ENCODE peak calls at places on chromosomes 7 and 10, in five cellular contexts. One of them, this sample, is unnamed.

GRCh38 chr7:119935418-119936025 is 337.5 kb upstream of the KCND2 start:
- DNase-seq in HepG2: peak
- DNase-seq in K562: no peak
- DNase-seq in GM12878: no peak
- DNase-seq in H1: no peak
- DNase-seq in this sample: no peak

GRCh38 chr7:76356823-76357222 is 2.0 kb downstream of the YWHAG start:
- DNase-seq in K562: no peak
- DNase-seq in H1: no peak
- DNase-seq in HepG2: no peak
- DNase-seq in GM12878: no peak
- DNase-seq in this sample: no peak

GRCh38 chr10:30704016-30704600 is 74.6 kb upstream of the LYZL2 start:
- DNase-seq in HepG2: no peak
- DNase-seq in H1: no peak
- DNase-seq in GM12878: no peak
- DNase-seq in K562: no peak
- DNase-seq in this sample: no peak

GRCh38 chr7:39754326-39755120 is 131.2 kb downstream of the RALA start:
- DNase-seq in HepG2: no peak
- DNase-seq in GM12878: no peak
- DNase-seq in H1: no peak
- DNase-seq in K562: no peak
- DNase-seq in this sample: peak

GRCh38 chr7:132548489-132549078 is 27.7 kb downstream of the PLXNA4 start:
- DNase-seq in H1: no peak
- DNase-seq in GM12878: no peak
- DNase-seq in K562: no peak
- DNase-seq in HepG2: no peak
- DNase-seq in this sample: no peak

GRCh38 chr10:72075184-72076115 is 12.9 kb downstream of the SPOCK2 start:
- DNase-seq in HepG2: no peak
- DNase-seq in GM12878: no peak
- DNase-seq in K562: no peak
- DNase-seq in H1: no peak
- DNase-seq in this sample: no peak

GRCh38 chr10:91104185-91105041 is 116.0 kb upstream of the PCGF5 start:
- DNase-seq in GM12878: no peak
- DNase-seq in K562: peak
- DNase-seq in H1: no peak
- DNase-seq in HepG2: no peak
- DNase-seq in this sample: no peak

GRCh38 chr7:22082886-22083710 is 137.4 kb upstream of the CDCA7L start:
- DNase-seq in GM12878: peak
- DNase-seq in HepG2: peak
- DNase-seq in H1: peak
- DNase-seq in K562: peak
- DNase-seq in this sample: peak

GRCh38 chr10:51233337-51234100 is 159.2 kb downstream of the PRKG1 start:
- DNase-seq in K562: no peak
- DNase-seq in H1: no peak
- DNase-seq in GM12878: no peak
- DNase-seq in HepG2: no peak
- DNase-seq in this sample: no peak

GRCh38 chr10:18164771-18165361 is 24.6 kb downstream of the CACNB2 start:
- DNase-seq in GM12878: no peak
- DNase-seq in H1: no peak
- DNase-seq in K562: no peak
- DNase-seq in HepG2: no peak
- DNase-seq in this sample: no peak

GRCh38 chr7:90816511-90817142 is 220.5 kb downstream of the CDK14 start:
- DNase-seq in K562: no peak
- DNase-seq in GM12878: peak
- DNase-seq in H1: no peak
- DNase-seq in HepG2: peak
- DNase-seq in this sample: no peak

GRCh38 chr7:39407139-39407538 is 159.1 kb upstream of the YAE1 start:
- DNase-seq in GM12878: no peak
- DNase-seq in K562: no peak
- DNase-seq in HepG2: no peak
- DNase-seq in H1: no peak
- DNase-seq in this sample: no peak

GRCh38 chr7:93902777-93903423 is 3.5 kb upstream of the GNGT1 start:
- DNase-seq in HepG2: peak
- DNase-seq in K562: peak
- DNase-seq in H1: no peak
- DNase-seq in GM12878: no peak
- DNase-seq in this sample: no peak

GRCh38 chr10:28179490-28180099 is 123.3 kb downstream of the MPP7 start:
- DNase-seq in HepG2: peak
- DNase-seq in K562: peak
- DNase-seq in H1: no peak
- DNase-seq in GM12878: no peak
- DNase-seq in this sample: no peak

GRCh38 chr7:136931169-136931867 is 62.9 kb downstream of the CHRM2 start:
- DNase-seq in GM12878: no peak
- DNase-seq in K562: no peak
- DNase-seq in HepG2: no peak
- DNase-seq in H1: no peak
- DNase-seq in this sample: no peak

GRCh38 chr7:130009848-130010688 is 41.1 kb downstream of the ZC3HC1 start:
- DNase-seq in H1: no peak
- DNase-seq in HepG2: peak
- DNase-seq in GM12878: peak
- DNase-seq in K562: peak
- DNase-seq in this sample: no peak

GRCh38 chr7:142263598-142264380 is 5.9 kb upstream of the PRSS58 start:
- DNase-seq in HepG2: no peak
- DNase-seq in H1: no peak
- DNase-seq in GM12878: no peak
- DNase-seq in K562: no peak
- DNase-seq in this sample: no peak

GRCh38 chr7:1544896-1545416 is 11.0 kb downstream of the TMEM184A start:
- DNase-seq in H1: no peak
- DNase-seq in GM12878: no peak
- DNase-seq in K562: no peak
- DNase-seq in HepG2: no peak
- DNase-seq in this sample: no peak

GRCh38 chr10:17784701-17785100 is 24.4 kb upstream of the MRC1 start:
- DNase-seq in H1: no peak
- DNase-seq in GM12878: no peak
- DNase-seq in HepG2: no peak
- DNase-seq in K562: no peak
- DNase-seq in this sample: no peak

GRCh38 chr10:101617102-101617823 is 29.1 kb downstream of the DPCD start:
- DNase-seq in H1: no peak
- DNase-seq in GM12878: peak
- DNase-seq in K562: peak
- DNase-seq in HepG2: no peak
- DNase-seq in this sample: no peak

GRCh38 chr7:68336534-68336933 is 1261.7 kb upstream of the AUTS2 start:
- DNase-seq in GM12878: no peak
- DNase-seq in HepG2: no peak
- DNase-seq in H1: no peak
- DNase-seq in K562: no peak
- DNase-seq in this sample: no peak

GRCh38 chr10:64091889-64092288 is 570.7 kb downstream of the REEP3 start:
- DNase-seq in HepG2: peak
- DNase-seq in H1: no peak
- DNase-seq in GM12878: no peak
- DNase-seq in K562: no peak
- DNase-seq in this sample: peak

GRCh38 chr7:92461027-92462003 is 14.0 kb downstream of the GATAD1 start:
- DNase-seq in HepG2: peak
- DNase-seq in K562: peak
- DNase-seq in GM12878: no peak
- DNase-seq in H1: no peak
- DNase-seq in this sample: peak

GRCh38 chr10:70903262-70903921 is 15.0 kb upstream of the PCBD1 start:
- DNase-seq in K562: peak
- DNase-seq in HepG2: peak
- DNase-seq in GM12878: no peak
- DNase-seq in H1: no peak
- DNase-seq in this sample: peak

GRCh38 chr10:31075434-31075833 is 43.8 kb upstream of the ZNF438 start:
- DNase-seq in HepG2: no peak
- DNase-seq in GM12878: no peak
- DNase-seq in H1: no peak
- DNase-seq in K562: no peak
- DNase-seq in this sample: no peak

GRCh38 chr7:142689439-142690168 is 59.7 kb upstream of the PRSS1 start:
- DNase-seq in HepG2: no peak
- DNase-seq in H1: no peak
- DNase-seq in GM12878: no peak
- DNase-seq in K562: no peak
- DNase-seq in this sample: no peak

GRCh38 chr7:103113164-103113563 is 35.7 kb downstream of the NAPEPLD start:
- DNase-seq in HepG2: no peak
- DNase-seq in H1: peak
- DNase-seq in GM12878: no peak
- DNase-seq in K562: no peak
- DNase-seq in this sample: no peak

GRCh38 chr10:3067045-3067858 is at the start of gene PFKP:
- DNase-seq in HepG2: no peak
- DNase-seq in GM12878: no peak
- DNase-seq in H1: no peak
- DNase-seq in K562: peak
- DNase-seq in this sample: peak
- TF ChIP-seq MAX in HepG2: no peak
- TF ChIP-seq MAX in GM12878: no peak
- TF ChIP-seq MAX in H1: no peak
- TF ChIP-seq MAX in K562: no peak
- TF ChIP-seq MAX in this sample: no peak

GRCh38 chr10:5268234-5268633 is 71.6 kb downstream of the AKR1C4 start:
- DNase-seq in K562: no peak
- DNase-seq in GM12878: no peak
- DNase-seq in HepG2: no peak
- DNase-seq in H1: no peak
- DNase-seq in this sample: no peak

GRCh38 chr10:5268743-5269142 is 72.1 kb downstream of the AKR1C4 start:
- DNase-seq in K562: no peak
- DNase-seq in GM12878: no peak
- DNase-seq in HepG2: no peak
- DNase-seq in H1: no peak
- DNase-seq in this sample: no peak

GRCh38 chr10:5271526-5271925 is 74.9 kb downstream of the AKR1C4 start:
- DNase-seq in GM12878: no peak
- DNase-seq in H1: no peak
- DNase-seq in HepG2: no peak
- DNase-seq in K562: no peak
- DNase-seq in this sample: no peak

GRCh38 chr10:5265139-5265538 is 68.5 kb downstream of the AKR1C4 start:
- DNase-seq in K562: no peak
- DNase-seq in HepG2: no peak
- DNase-seq in H1: no peak
- DNase-seq in GM12878: no peak
- DNase-seq in this sample: no peak

GRCh38 chr10:5266804-5267203 is 70.2 kb downstream of the AKR1C4 start:
- DNase-seq in HepG2: no peak
- DNase-seq in K562: no peak
- DNase-seq in GM12878: no peak
- DNase-seq in H1: no peak
- DNase-seq in this sample: no peak
- TF ChIP-seq CREB1 in HepG2: no peak
- TF ChIP-seq CREB1 in K562: no peak
- TF ChIP-seq CREB1 in GM12878: no peak
- TF ChIP-seq CREB1 in H1: no peak
- TF ChIP-seq CREB1 in this sample: no peak

GRCh38 chr10:61774031-61774430 is 111.3 kb downstream of the CABCOCO1 start:
- DNase-seq in H1: no peak
- DNase-seq in K562: no peak
- DNase-seq in HepG2: no peak
- DNase-seq in GM12878: no peak
- DNase-seq in this sample: no peak

GRCh38 chr10:61776615-61777266 is 114.0 kb downstream of the CABCOCO1 start:
- DNase-seq in GM12878: no peak
- DNase-seq in HepG2: no peak
- DNase-seq in H1: no peak
- DNase-seq in K562: no peak
- DNase-seq in this sample: no peak

GRCh38 chr10:61779276-61779675 is 116.5 kb downstream of the CABCOCO1 start:
- DNase-seq in GM12878: no peak
- DNase-seq in HepG2: no peak
- DNase-seq in K562: no peak
- DNase-seq in H1: no peak
- DNase-seq in this sample: no peak

GRCh38 chr10:61778137-61778536 is 115.4 kb downstream of the CABCOCO1 start:
- DNase-seq in GM12878: no peak
- DNase-seq in K562: no peak
- DNase-seq in H1: no peak
- DNase-seq in HepG2: no peak
- DNase-seq in this sample: no peak

GRCh38 chr10:61775111-61775510 is 112.4 kb downstream of the CABCOCO1 start:
- DNase-seq in HepG2: no peak
- DNase-seq in GM12878: no peak
- DNase-seq in H1: no peak
- DNase-seq in K562: no peak
- DNase-seq in this sample: no peak
- TF ChIP-seq MAX in HepG2: no peak
- TF ChIP-seq MAX in GM12878: no peak
- TF ChIP-seq MAX in H1: no peak
- TF ChIP-seq MAX in K562: no peak
- TF ChIP-seq MAX in this sample: no peak

GRCh38 chr10:74924251-74924954 is 98.0 kb downstream of the KAT6B start:
- DNase-seq in H1: no peak
- DNase-seq in K562: no peak
- DNase-seq in HepG2: no peak
- DNase-seq in GM12878: no peak
- DNase-seq in this sample: no peak

GRCh38 chr10:74921744-74922143 is 95.3 kb downstream of the KAT6B start:
- DNase-seq in H1: no peak
- DNase-seq in K562: peak
- DNase-seq in HepG2: no peak
- DNase-seq in GM12878: no peak
- DNase-seq in this sample: no peak

GRCh38 chr10:74922921-74923320 is 96.5 kb downstream of the KAT6B start:
- DNase-seq in K562: no peak
- DNase-seq in H1: no peak
- DNase-seq in HepG2: no peak
- DNase-seq in GM12878: no peak
- DNase-seq in this sample: no peak

GRCh38 chr10:74925716-74926115 is 99.3 kb downstream of the KAT6B start:
- DNase-seq in K562: no peak
- DNase-seq in GM12878: no peak
- DNase-seq in H1: no peak
- DNase-seq in HepG2: no peak
- DNase-seq in this sample: no peak

DNA sequence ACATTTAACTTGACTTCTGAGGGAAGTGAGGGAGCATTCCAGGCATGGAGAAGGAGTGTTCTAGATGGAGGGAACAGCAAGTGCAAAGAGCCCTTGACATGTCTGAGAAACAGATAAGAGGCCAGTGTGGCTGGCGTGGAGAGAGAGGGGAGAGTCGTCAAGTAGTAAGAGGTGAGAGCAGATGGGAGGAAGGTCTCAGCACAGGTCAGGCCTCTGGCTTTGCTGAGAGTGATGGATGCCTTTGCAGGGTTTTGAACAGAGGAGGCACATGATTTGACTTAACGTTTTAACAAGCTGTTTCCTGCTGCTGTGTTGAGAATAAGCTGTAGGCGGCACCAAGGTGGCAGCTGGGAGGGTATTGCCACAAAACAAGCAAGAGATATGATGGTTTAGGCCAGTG is 97.2 kb downstream of the KAT6B start:
- DNase-seq in HepG2: no peak
- DNase-seq in GM12878: no peak
- DNase-seq in H1: no peak
- DNase-seq in K562: no peak
- DNase-seq in this sample: no peak
- TF ChIP-seq CREB1 in HepG2: no peak
- TF ChIP-seq CREB1 in GM12878: no peak
- TF ChIP-seq CREB1 in H1: no peak
- TF ChIP-seq CREB1 in K562: no peak
- TF ChIP-seq CREB1 in this sample: no peak

This sample was measured in WTC11.